ENCODE peak calls at places on chromosomes 3 and 15, in nine cellular contexts. Y is cardiac muscle cell, C is H1, J is PC-9, R is A549, W is choroid plexus epithelial cell, K is BJ, X is pancreas, I is Peyer's patch. F is an unnamed sample.

GRCh38 chr3:36763111-36763849 is 1.1 kb downstream of the DCLK3 start:
- DNase-seq in X (no peak), J (no peak), Y (no peak), R (no peak), I (no peak), W (no peak), K (no peak), C (no peak), F (no peak)

GRCh38 chr15:70062321-70062956 is 35.3 kb downstream of the TLE3 start:
- DNase-seq in Y (peak), W (peak), X (peak), R (no peak), K (peak), C (no peak), I (peak), J (no peak), F (no peak)

GRCh38 chr3:64185436-64185835 is 39.8 kb downstream of the PRICKLE2 start:
- DNase-seq in K (no peak), Y (no peak), X (no peak), R (no peak), J (no peak), C (no peak), I (no peak), W (no peak), F (no peak)

GRCh38 chr15:42876224-42876623 is 44.4 kb downstream of the TTBK2 start:
- DNase-seq in I (no peak), J (no peak), X (no peak), W (no peak), K (no peak), Y (no peak), R (no peak), C (no peak), F (no peak)

GRCh38 chr3:141083831-141084624 is 32.9 kb downstream of the SPSB4 start:
- DNase-seq in Y (no peak), I (no peak), X (no peak), C (no peak), J (no peak), W (no peak), K (no peak), R (no peak), F (no peak)

GRCh38 chr3:71102111-71103039 is 481.2 kb downstream of the FOXP1 start:
- DNase-seq in I (no peak), W (peak), J (no peak), R (peak), C (no peak), K (peak), Y (peak), X (no peak), F (no peak)

GRCh38 chr3:43872301-43872700 is 181.6 kb downstream of the ABHD5 start:
- DNase-seq in K (peak), J (peak), R (peak), Y (peak), X (no peak), C (peak), W (peak), I (no peak), F (no peak)

GRCh38 chr3:5002174-5002870 is 23.1 kb downstream of the BHLHE40 start:
- DNase-seq in R (no peak), Y (no peak), J (no peak), I (peak), K (no peak), W (no peak), C (no peak), X (no peak), F (no peak)

GRCh38 chr3:151265866-151266265 is 12.5 kb downstream of the P2RY14 start:
- DNase-seq in X (no peak), R (no peak), C (no peak), K (no peak), J (no peak), W (no peak), I (peak), Y (no peak), F (peak)

GRCh38 chr3:54433846-54434245 is 311.5 kb downstream of the CACNA2D3 start:
- DNase-seq in X (no peak), R (peak), J (no peak), I (no peak), Y (peak), K (no peak), W (no peak), C (peak), F (no peak)

GRCh38 chr3:95200384-95200783 is 1137.5 kb downstream of the NSUN3 start:
- DNase-seq in I (no peak), R (no peak), J (no peak), K (no peak), C (no peak), W (no peak), X (no peak), Y (no peak), F (no peak)

GRCh38 chr3:197487911-197488391 is 67.8 kb downstream of the BDH1 start:
- DNase-seq in C (no peak), K (peak), J (peak), I (no peak), W (peak), X (no peak), Y (peak), R (peak), F (no peak)

GRCh38 chr3:156561533-156561932 is 6.6 kb upstream of the SSR3 start:
- DNase-seq in J (no peak), Y (no peak), I (no peak), K (no peak), R (no peak), X (no peak), C (no peak), W (no peak), F (no peak)

GRCh38 chr3:113769551-113769950 is 22.7 kb downstream of the ATP6V1A start:
- DNase-seq in J (peak), Y (peak), X (no peak), W (peak), K (no peak), R (peak), C (no peak), I (no peak), F (no peak)

GRCh38 chr15:28904541-28905303 is 18.9 kb downstream of the APBA2 start:
- DNase-seq in I (peak), J (no peak), K (no peak), X (no peak), C (no peak), W (no peak), R (no peak), Y (peak), F (no peak)

GRCh38 chr3:42503957-42504333 is 1.5 kb downstream of the VIPR1 start:
- DNase-seq in X (no peak), I (peak), J (no peak), Y (no peak), K (no peak), C (peak), W (no peak), R (no peak), F (no peak)

GRCh38 chr3:136698361-136698760 is 53.8 kb downstream of the STAG1 start:
- DNase-seq in J (no peak), C (no peak), Y (no peak), K (no peak), W (no peak), R (no peak), X (no peak), I (no peak), F (no peak)

GRCh38 chr3:152183473-152183872 is 85.3 kb upstream of the MBNL1 start:
- DNase-seq in W (peak), I (peak), R (peak), J (no peak), X (no peak), Y (peak), C (peak), K (no peak), F (no peak)

GRCh38 chr15:90075420-90076289 is 26.6 kb downstream of the IDH2 start:
- DNase-seq in K (no peak), W (no peak), C (peak), Y (no peak), I (peak), J (peak), R (no peak), X (peak), F (no peak)

GRCh38 chr3:117719316-117719926 is 1009.8 kb downstream of the TUSC7 start:
- DNase-seq in Y (peak), K (no peak), R (peak), J (peak), X (no peak), W (peak), I (no peak), C (no peak), F (no peak)

GRCh38 chr15:67010898-67011619 is 54.3 kb upstream of the SMAD3 start:
- DNase-seq in X (no peak), I (no peak), J (no peak), R (no peak), C (peak), W (peak), K (no peak), Y (no peak), F (no peak)

GRCh38 chr3:10848261-10848660 is 32.2 kb downstream of the SLC6A11 start:
- DNase-seq in C (no peak), J (no peak), R (no peak), W (no peak), Y (no peak), K (no peak), I (no peak), X (no peak), F (no peak)

GRCh38 chr3:191997579-191998268 is 536.8 kb downstream of the PYDC2 start:
- DNase-seq in K (no peak), X (no peak), W (no peak), C (no peak), I (no peak), J (no peak), Y (no peak), R (no peak), F (no peak)

GRCh38 chr3:140408252-140408651 is 269.6 kb upstream of the TRIM42 start:
- DNase-seq in J (no peak), K (no peak), W (no peak), I (no peak), X (no peak), R (no peak), Y (no peak), C (no peak), F (no peak)

GRCh38 chr3:168047190-168047795 is 48.4 kb downstream of the GOLIM4 start:
- DNase-seq in J (peak), K (peak), C (no peak), X (no peak), Y (peak), R (peak), I (no peak), W (peak), F (peak)

GRCh38 chr15:42367041-42367440 is 7.7 kb downstream of the CAPN3 start:
- DNase-seq in W (peak), C (no peak), X (no peak), K (no peak), Y (peak), I (no peak), J (no peak), R (no peak), F (no peak)

GRCh38 chr3:170534232-170534631 is 51.6 kb downstream of the SLC7A14 start:
- DNase-seq in X (no peak), W (no peak), I (no peak), J (peak), Y (no peak), R (no peak), K (no peak), C (no peak), F (no peak)

GRCh38 chr3:148319161-148319915 is 378.4 kb upstream of the AGTR1 start:
- DNase-seq in C (no peak), X (no peak), K (peak), R (no peak), W (peak), I (no peak), J (peak), Y (peak), F (peak)

GRCh38 chr3:175357758-175358157 is 498.6 kb downstream of the NAALADL2 start:
- DNase-seq in R (no peak), W (no peak), K (no peak), Y (no peak), X (no peak), C (no peak), J (no peak), I (no peak), F (no peak)

GRCh38 chr3:13139471-13140065 is 66.3 kb upstream of the IQSEC1 start:
- DNase-seq in J (no peak), R (no peak), X (no peak), Y (no peak), K (no peak), C (no peak), I (peak), W (no peak), F (no peak)

GRCh38 chr3:71511037-71511436 is 72.5 kb downstream of the FOXP1 start:
- DNase-seq in W (peak), Y (peak), I (no peak), K (peak), J (no peak), C (no peak), R (peak), X (no peak), F (no peak)

GRCh38 chr3:168859574-168859973 is 763.9 kb upstream of the GOLIM4 start:
- DNase-seq in W (no peak), R (no peak), C (no peak), I (no peak), Y (no peak), K (no peak), J (no peak), X (no peak), F (no peak)

GRCh38 chr15:82709081-82709420 is 624 bp downstream of the AP3B2 start:
- DNase-seq in K (no peak), Y (no peak), J (no peak), C (peak), X (no peak), I (no peak), W (peak), R (no peak), F (no peak)

GRCh38 chr15:93748710-93749109 is 482.7 kb upstream of the MCTP2 start:
- DNase-seq in I (no peak), J (no peak), X (no peak), W (no peak), K (no peak), Y (no peak), C (no peak), R (no peak), F (no peak)

GRCh38 chr3:132435911-132436425 is 18.7 kb downstream of the DNAJC13 start:
- DNase-seq in I (no peak), X (no peak), W (peak), C (no peak), Y (peak), K (no peak), J (no peak), R (no peak), F (no peak)

GRCh38 chr3:125192190-125193035 is 20.1 kb downstream of the SLC12A8 start:
- DNase-seq in C (no peak), K (no peak), X (no peak), R (no peak), J (no peak), I (no peak), Y (no peak), W (no peak), F (peak)

GRCh38 chr15:81235781-81236507 is 39.3 kb downstream of the IL16 start:
- DNase-seq in C (no peak), K (peak), I (no peak), J (no peak), X (no peak), Y (peak), R (peak), W (peak), F (no peak)

GRCh38 chr15:42608110-42608531 is 32.7 kb downstream of the STARD9 start:
- DNase-seq in K (no peak), J (no peak), R (no peak), Y (peak), I (peak), W (peak), C (no peak), X (no peak), F (peak)

DNA sequence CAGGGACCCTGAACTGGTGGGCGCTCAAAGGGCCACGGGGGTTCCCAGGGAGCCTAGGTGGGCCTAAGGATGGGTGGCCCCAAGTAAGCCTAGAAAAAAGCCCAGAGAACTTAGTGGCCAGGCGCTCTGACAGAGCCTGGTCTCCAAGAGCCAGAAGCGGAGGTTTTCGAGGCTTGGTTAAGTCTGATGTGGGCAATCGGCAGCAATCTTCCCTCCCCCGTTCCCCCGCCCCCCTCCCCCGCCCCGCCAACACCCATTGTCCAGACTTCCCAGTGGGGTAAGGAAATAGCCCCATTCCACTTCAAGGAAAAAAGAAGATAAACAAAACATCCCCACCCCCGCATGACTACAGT is 6.7 kb downstream of the EOMES start:
- DNase-seq in Y (no peak), C (no peak), R (no peak), I (no peak), J (no peak), K (no peak), X (no peak), W (no peak), F (no peak)
- H3K4me3 ChIP-seq in Y (peak), C (peak), R (peak), I (no peak), J (no peak), K (no peak), X (no peak), W (no peak), F (no peak)

GRCh38 chr3:85342915-85343314 is 384.1 kb downstream of the CADM2 start:
- DNase-seq in R (peak), C (no peak), X (no peak), I (no peak), J (no peak), K (no peak), Y (no peak), W (peak), F (no peak)
- TF ChIP-seq CTCF in R (peak), C (peak), X (no peak), I (no peak), J (peak), K (no peak), Y (no peak), W (peak), F (peak)

GRCh38 chr3:58537412-58538301 is 667 bp upstream of the ACOX2 start:
- DNase-seq in X (no peak), Y (no peak), R (no peak), W (no peak), C (no peak), J (no peak), I (no peak), K (no peak), F (no peak)
- H3K4me3 ChIP-seq in X (no peak), Y (no peak), R (no peak), W (no peak), C (no peak), J (no peak), I (no peak), K (no peak), F (no peak)

DNA sequence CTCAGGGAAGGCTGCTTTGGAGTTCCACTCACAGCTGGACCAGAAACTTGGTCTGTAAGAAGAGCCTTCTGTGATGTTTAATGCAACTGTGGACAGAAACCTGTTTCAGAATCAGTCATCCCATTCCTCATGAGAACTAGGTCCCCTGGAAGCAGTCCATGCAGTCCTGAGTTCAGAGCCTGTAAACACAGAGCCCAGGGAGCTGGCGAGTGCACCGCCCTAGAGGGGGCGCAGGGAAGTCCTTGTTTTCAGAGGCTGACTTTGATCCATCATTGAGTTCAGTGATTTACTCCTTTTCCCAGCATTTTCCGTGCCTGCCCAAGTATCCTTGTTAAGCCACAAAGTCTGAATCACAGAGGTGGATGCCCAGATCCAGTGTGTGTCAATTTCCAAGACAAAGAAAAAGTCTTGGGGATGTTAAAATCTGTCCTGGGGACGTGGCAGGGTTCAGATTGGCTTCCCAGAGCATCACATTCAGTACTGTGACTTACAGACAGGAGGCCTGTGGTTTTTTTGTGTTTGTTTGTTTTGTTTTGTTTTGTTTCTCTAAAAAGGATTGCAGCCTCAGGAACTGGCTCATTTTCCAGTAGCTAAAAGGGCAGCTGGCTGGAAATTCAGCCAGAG is 9.8 kb upstream of the TXNRD3 start:
- DNase-seq in W (peak), J (no peak), X (no peak), I (no peak), C (no peak), Y (no peak), K (no peak), R (peak), F (no peak)
- TF ChIP-seq CTCF in W (peak), J (no peak), X (no peak), I (no peak), C (peak), Y (no peak), K (no peak), R (no peak), F (no peak)

DNA sequence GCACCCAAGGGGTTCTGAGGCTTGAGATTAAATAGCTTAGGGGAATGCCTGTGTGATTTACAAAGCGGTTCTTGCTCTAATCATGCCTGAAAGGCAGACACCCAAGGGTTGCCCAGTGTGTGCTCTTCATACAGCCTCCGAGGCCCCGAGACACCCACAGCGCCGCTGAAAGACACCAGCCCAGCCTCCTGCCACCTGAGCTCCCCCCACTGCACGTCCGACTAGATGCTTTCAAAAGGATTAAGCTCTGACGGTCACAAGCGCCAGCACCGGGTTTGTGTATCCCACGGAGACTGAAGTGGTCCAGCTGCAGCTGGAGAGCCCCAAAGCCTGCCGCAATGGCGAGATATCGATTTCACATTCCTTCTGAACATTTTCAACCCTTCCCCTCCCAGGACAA is 50.3 kb downstream of the SPATA12 start:
- DNase-seq in R (no peak), J (no peak), I (no peak), Y (no peak), W (no peak), K (no peak), X (no peak), C (no peak), F (no peak)
- H3K4me3 ChIP-seq in R (no peak), J (no peak), I (no peak), Y (no peak), W (no peak), K (no peak), X (no peak), C (no peak), F (no peak)

DNA sequence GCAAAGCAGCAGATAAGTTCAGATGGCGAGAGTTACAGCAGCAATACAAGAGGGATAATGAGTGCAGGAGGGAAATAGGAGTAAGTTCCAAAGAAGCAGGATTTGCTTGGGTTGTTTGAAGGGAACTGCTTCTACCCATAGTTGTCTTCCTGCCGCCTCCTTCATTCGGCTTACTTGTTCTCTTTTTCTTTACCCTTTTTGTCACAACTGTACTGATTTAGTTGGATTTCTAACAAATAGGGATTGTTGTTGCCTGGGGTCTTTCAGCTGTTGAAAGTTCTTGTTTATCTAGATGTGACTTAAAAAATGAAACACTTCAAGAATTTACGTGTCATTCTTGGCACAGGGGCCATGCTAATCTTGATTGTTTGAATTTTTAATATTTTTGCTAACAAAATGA is 25.9 kb downstream of the MORF4L1 start:
- DNase-seq in R (no peak), W (no peak), C (no peak), Y (no peak), X (no peak), I (no peak), K (no peak), J (no peak), F (no peak)
- TF ChIP-seq CTCF in R (no peak), W (no peak), C (no peak), Y (no peak), X (no peak), I (no peak), K (no peak), J (no peak), F (no peak)